ENCODE peak calls at places on chromosomes 3 and 15, in four cellular contexts. U is GM12878, M is HepG2, O is K562. W is an unnamed sample.

GRCh38 chr3:13827256-13827655 is 52.6 kb downstream of the WNT7A start:
- DNase-seq in U (no peak), O (no peak), M (no peak), W (no peak)

GRCh38 chr3:133092676-133093075 is 54.5 kb downstream of the TMEM108 start:
- DNase-seq in U (no peak), M (no peak), O (no peak), W (no peak)

GRCh38 chr3:159239054-159239453 is 437.2 kb downstream of the MFSD1 start:
- DNase-seq in M (no peak), U (no peak), O (no peak), W (no peak)

GRCh38 chr3:32667072-32667582 is 17.9 kb upstream of the CNOT10 start:
- DNase-seq in U (no peak), M (no peak), O (no peak), W (no peak)

GRCh38 chr3:54577313-54577712 is 350.5 kb downstream of the LRTM1 start:
- DNase-seq in M (no peak), O (no peak), U (no peak), W (no peak)

GRCh38 chr15:88604972-88605506 is 16.1 kb upstream of the AEN start:
- DNase-seq in O (no peak), U (no peak), M (no peak), W (no peak)

GRCh38 chr3:157201648-157202278 is 41.8 kb upstream of the CCNL1 start:
- DNase-seq in M (peak), O (peak), U (no peak), W (peak)

GRCh38 chr3:127074900-127075360 is 92.0 kb downstream of the PLXNA1 start:
- DNase-seq in U (peak), M (no peak), O (no peak), W (peak)

GRCh38 chr3:51717446-51717845 is 10.6 kb downstream of the GRM2 start:
- DNase-seq in U (no peak), M (no peak), O (no peak), W (no peak)

GRCh38 chr3:195253981-195254432 is 17.0 kb downstream of the XXYLT1 start:
- DNase-seq in O (no peak), U (no peak), M (no peak), W (no peak)

GRCh38 chr3:123147754-123148535 is 53.8 kb upstream of the SEC22A start:
- DNase-seq in U (no peak), O (no peak), M (no peak), W (no peak)

GRCh38 chr15:69996842-69997478 is 100.8 kb downstream of the TLE3 start:
- DNase-seq in U (no peak), O (no peak), M (no peak), W (no peak)

GRCh38 chr3:155428558-155428957 is 135.1 kb upstream of the STRIT1 start:
- DNase-seq in M (no peak), O (no peak), U (no peak), W (no peak)

GRCh38 chr3:147421184-147421912 is 12.2 kb downstream of the ZIC1 start:
- DNase-seq in U (no peak), O (no peak), M (no peak), W (no peak)

GRCh38 chr3:147422226-147422933 is 13.2 kb downstream of the ZIC1 start:
- DNase-seq in U (no peak), O (no peak), M (no peak), W (no peak)

GRCh38 chr3:147422934-147423599 is 13.9 kb downstream of the ZIC1 start:
- DNase-seq in O (no peak), M (no peak), U (no peak), W (no peak)

GRCh38 chr3:147423601-147424324 is 14.6 kb downstream of the ZIC1 start:
- DNase-seq in M (no peak), O (no peak), U (no peak), W (no peak)

DNA sequence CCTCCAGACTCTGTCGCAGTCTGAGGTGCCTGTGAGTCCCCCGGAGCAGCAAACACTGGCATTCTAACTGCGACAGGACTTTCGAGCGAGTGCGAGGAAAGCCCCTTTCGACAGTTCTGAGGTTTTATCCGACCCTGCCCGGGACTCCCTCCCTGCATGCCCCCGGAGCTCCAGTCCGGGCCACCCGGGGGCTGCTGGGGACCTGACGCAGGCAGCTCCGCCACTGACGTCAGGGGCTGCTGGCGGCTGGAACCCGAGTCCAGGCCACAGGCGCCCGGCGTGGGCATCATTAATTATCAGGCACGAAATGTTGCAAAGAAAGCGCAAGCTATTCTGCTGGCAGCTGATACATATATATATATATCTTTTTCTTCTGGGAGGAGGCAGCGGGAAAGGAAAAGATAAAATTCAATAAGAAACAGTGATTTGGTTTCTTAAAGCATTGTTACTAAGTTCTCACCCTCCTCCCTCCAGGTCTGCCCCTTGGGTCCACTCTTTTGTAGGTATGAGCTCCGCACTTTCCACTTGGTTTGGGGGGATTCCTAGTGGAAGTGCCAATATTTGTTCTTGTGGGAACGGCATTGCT is 15.3 kb downstream of the ZIC1 start:
- DNase-seq in U (no peak), O (no peak), M (no peak), W (no peak)
- TF ChIP-seq BHLHE40 in U (no peak), O (no peak), M (no peak), W (no peak)

GRCh38 chr3:48280883-48281282 is 40.0 kb downstream of the ZNF589 start:
- DNase-seq in O (no peak), U (no peak), M (no peak), W (no peak)

GRCh38 chr3:48278884-48279559 is 38.1 kb downstream of the ZNF589 start:
- DNase-seq in U (no peak), O (no peak), M (no peak), W (no peak)

GRCh38 chr3:48276856-48277641 is 36.1 kb downstream of the ZNF589 start:
- DNase-seq in U (no peak), M (no peak), O (no peak), W (no peak)

GRCh38 chr3:48275292-48276027 is 34.6 kb downstream of the ZNF589 start:
- DNase-seq in U (no peak), O (no peak), M (no peak), W (no peak)

DNA sequence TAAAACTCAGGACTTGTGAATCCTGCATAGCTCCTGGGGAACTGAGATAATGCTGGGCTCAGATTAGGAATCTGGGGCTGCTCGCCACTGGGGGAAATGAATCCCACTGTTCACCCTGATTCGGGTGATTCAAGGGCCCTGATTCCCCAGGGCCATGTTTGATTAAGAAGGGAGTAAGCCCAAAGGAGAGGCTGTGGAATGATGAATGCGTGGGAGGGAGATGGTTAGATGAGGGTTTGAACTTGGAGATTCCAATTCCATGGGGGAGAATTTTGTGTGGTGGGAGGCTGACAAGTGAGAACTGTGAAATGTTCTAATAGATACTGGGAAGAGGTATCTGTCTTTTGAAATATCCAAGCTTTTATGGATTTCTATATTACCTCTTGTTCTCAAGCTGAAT is 39.0 kb downstream of the ZNF589 start:
- DNase-seq in M (no peak), O (no peak), U (no peak), W (no peak)
- TF ChIP-seq SP1 in M (no peak), O (no peak), U (no peak), W (no peak)

GRCh38 chr15:61702224-61703120 is 357.8 kb downstream of the VPS13C start:
- DNase-seq in O (no peak), M (no peak), U (no peak), W (no peak)
- TF ChIP-seq TARDBP in O (no peak), M (no peak), U (no peak), W (no peak)

DNA sequence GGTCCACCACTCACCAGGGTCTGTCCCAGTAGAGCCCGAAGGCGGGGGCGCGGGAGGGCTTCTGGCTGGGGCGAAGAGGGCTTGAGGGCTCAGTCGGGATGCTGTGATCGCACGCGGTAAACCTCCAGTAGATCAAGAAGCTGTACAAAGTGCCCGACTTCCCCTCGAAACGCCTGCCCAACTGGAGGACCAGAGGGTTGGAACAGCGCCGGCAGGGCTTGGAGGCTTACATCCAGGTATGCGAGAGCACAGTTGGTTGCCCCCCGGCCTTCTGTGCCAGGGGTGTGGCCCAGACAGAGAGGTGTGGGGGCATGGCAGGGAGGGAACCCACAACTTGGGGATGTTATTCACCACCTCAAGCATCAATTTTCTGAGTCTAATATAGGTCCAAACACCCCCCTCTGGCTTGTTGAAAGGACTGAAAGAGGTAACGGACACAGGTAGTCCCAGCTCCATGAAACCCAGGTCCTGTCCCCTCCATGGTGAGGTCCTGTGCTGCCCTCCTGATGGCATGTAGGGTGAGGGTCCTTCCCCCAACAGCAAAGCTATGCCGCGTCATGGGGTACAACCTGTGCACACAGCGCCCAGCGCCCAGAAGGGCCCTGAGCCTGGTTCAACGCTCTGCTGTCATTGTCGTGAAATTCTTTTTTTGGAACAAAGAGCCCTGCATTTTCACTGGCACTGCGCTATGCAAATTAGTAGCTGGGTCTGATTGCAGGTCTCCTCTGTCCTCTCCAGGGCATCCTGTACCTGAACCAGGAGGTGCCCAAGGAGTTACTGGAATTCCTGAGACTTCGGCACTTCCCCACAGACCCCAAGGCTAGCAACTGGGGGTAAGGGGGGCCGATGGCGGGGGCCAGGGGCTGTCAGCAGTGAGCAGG is 1.2 kb downstream of the SNX22 start:
- DNase-seq in U (no peak), O (no peak), M (no peak), W (no peak)
- TF ChIP-seq BHLHE40 in U (no peak), O (no peak), M (no peak), W (no peak)

DNA sequence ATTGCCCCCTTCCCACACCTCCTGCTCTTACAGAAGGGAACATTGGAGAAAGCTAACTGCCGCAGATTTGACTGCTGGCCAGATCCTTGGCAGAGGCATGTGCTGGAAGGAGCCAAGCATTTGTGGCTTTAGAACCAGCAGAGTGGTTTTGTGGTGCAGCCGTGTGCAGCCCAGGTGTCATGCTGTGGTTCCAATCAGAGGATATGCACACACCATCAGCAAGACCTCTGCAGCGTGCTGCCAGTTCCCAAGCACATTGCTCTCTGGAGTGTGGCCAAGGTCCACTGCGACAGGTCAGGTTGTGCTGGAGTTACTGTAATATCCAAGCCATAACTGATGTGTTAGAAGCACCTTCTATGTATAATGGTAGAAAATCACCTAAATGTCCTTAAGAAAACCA is 61.6 kb downstream of the OTOL1 start:
- DNase-seq in O (no peak), U (no peak), M (no peak), W (no peak)
- TF ChIP-seq SP1 in O (no peak), U (no peak), M (no peak), W (no peak)

GRCh38 chr15:74327756-74328155 is 39.7 kb downstream of the CYP11A1 start:
- DNase-seq in O (no peak), M (no peak), U (no peak), W (no peak)

GRCh38 chr15:74326759-74327158 is 40.7 kb downstream of the CYP11A1 start:
- DNase-seq in M (no peak), U (no peak), O (no peak), W (no peak)

GRCh38 chr15:74330861-74331408 is 36.5 kb downstream of the CYP11A1 start:
- DNase-seq in U (no peak), M (no peak), O (no peak), W (no peak)

GRCh38 chr15:74332011-74332410 is 35.4 kb downstream of the CYP11A1 start:
- DNase-seq in U (no peak), O (no peak), M (no peak), W (no peak)

DNA sequence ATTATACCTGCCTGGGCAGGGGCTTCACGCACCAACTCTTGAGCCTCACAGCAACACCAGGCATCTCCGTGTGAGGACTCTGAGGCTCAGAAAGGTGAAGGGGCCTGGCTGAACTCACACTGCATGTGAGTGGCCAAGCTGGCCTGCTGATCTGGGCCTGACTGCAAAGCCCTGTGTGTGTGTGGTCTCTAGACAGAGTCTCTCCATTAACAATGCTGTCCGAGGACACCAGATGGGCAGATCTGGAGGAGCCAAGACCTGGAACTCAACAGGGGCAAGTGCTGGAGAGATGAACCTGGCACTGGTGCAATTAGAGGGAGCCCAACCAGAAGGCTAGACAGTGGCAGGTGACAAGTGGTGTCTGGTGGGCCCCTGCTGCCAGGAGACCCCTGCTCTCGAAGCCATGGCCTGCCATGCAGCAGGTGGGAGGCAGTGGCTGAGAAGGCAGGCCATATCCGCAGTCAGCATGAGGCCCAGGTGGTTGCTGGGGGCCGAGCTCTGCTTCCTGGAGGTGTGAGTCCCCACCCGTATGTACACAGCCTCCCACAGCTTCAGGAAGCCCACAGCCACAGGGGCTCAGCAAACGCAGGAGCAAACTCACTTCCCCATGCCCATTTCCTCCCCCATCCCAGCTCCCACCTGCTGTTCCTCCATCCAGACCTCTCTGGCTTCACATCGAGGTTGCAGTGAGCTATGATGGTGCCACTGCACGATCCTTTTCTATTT is 39.0 kb downstream of the CYP11A1 start:
- DNase-seq in O (no peak), M (no peak), U (no peak), W (no peak)
- TF ChIP-seq TARDBP in O (no peak), M (no peak), U (no peak), W (no peak)

W was measured in HEK293T.